ENCODE peak calls at places on chromosomes 16 and 17, in eight cellular contexts. D, V, F, Z, M, S, N and L are unnamed samples.

GRCh38 chr16:85417156-85417860 is 195.8 kb upstream of the GSE1 start:
- DNase-seq in N (no peak), Z (no peak), S (peak), F (no peak), V (peak), D (no peak), M (no peak), L (peak)

GRCh38 chr16:2715519-2715918 is 4.5 kb downstream of the PRSS27 start:
- DNase-seq in Z (peak), F (peak), N (peak), M (peak), D (no peak), V (no peak), S (no peak), L (peak)

GRCh38 chr17:39264119-39264518 is 38.4 kb upstream of the STAC2 start:
- DNase-seq in D (no peak), V (no peak), N (no peak), M (no peak), F (no peak), S (no peak), Z (peak), L (no peak)

GRCh38 chr17:44628234-44629188 is 27.8 kb upstream of the MEIOC start:
- DNase-seq in F (no peak), S (no peak), V (no peak), Z (no peak), N (peak), M (no peak), D (no peak), L (peak)

GRCh38 chr16:84710686-84711085 is 10.9 kb downstream of the USP10 start:
- DNase-seq in F (no peak), N (no peak), S (no peak), M (no peak), D (no peak), V (no peak), Z (no peak), L (no peak)

GRCh38 chr16:67779256-67780014 is 26.9 kb downstream of the RANBP10 start:
- DNase-seq in V (no peak), D (no peak), N (no peak), M (no peak), S (no peak), Z (no peak), F (no peak), L (no peak)

GRCh38 chr17:68658999-68659780 is 58.0 kb upstream of the FAM20A start:
- DNase-seq in S (no peak), N (no peak), V (no peak), Z (no peak), F (no peak), M (no peak), D (no peak), L (no peak)

GRCh38 chr17:57445772-57446472 is 189.6 kb downstream of the MSI2 start:
- DNase-seq in F (no peak), S (no peak), M (no peak), N (no peak), Z (no peak), D (no peak), V (no peak), L (no peak)

GRCh38 chr17:79874329-79874981 is 35.2 kb upstream of the CBX4 start:
- DNase-seq in N (peak), Z (peak), F (no peak), M (no peak), D (no peak), V (no peak), S (no peak), L (no peak)

GRCh38 chr16:78286076-78286475 is 186.6 kb downstream of the WWOX start:
- DNase-seq in S (no peak), N (no peak), F (no peak), M (no peak), Z (no peak), D (no peak), V (no peak), L (no peak)

GRCh38 chr16:56682703-56683397 is 580 bp downstream of the MT1X start:
- DNase-seq in F (no peak), V (no peak), D (no peak), S (no peak), Z (no peak), M (no peak), N (no peak), L (no peak)

GRCh38 chr17:1462164-1463112 is 6.4 kb upstream of the CRK start:
- DNase-seq in V (no peak), D (no peak), Z (no peak), M (peak), F (no peak), S (no peak), N (no peak), L (no peak)

GRCh38 chr16:84144301-84144858 is 597 bp downstream of the HSDL1 start:
- DNase-seq in S (peak), V (no peak), F (no peak), N (peak), Z (peak), M (peak), D (no peak), L (peak)

GRCh38 chr17:76421054-76421427 is 31.9 kb downstream of the UBE2O start:
- DNase-seq in V (no peak), M (no peak), F (peak), Z (no peak), S (no peak), N (no peak), D (no peak), L (no peak)

GRCh38 chr16:21339927-21340326 is 61.8 kb upstream of the CRYM start:
- DNase-seq in M (no peak), S (no peak), F (no peak), V (no peak), N (no peak), D (no peak), Z (no peak), L (no peak)

GRCh38 chr16:80947708-80948615 is 58.7 kb downstream of the CMC2 start:
- DNase-seq in M (no peak), D (no peak), S (no peak), N (no peak), F (no peak), Z (peak), V (no peak), L (no peak)

GRCh38 chr17:82410014-82410716 is 8.0 kb upstream of the HEXD start:
- DNase-seq in D (no peak), Z (no peak), S (no peak), N (no peak), V (no peak), M (no peak), F (no peak), L (no peak)

GRCh38 chr17:67602974-67603373 is 114.8 kb upstream of the NOL11 start:
- DNase-seq in D (peak), V (no peak), N (peak), Z (peak), M (peak), S (peak), F (peak), L (no peak)

GRCh38 chr17:74833501-74834361 is 26.0 kb downstream of the GRIN2C start:
- DNase-seq in N (peak), Z (peak), D (no peak), V (no peak), F (peak), M (no peak), S (peak), L (peak)

GRCh38 chr17:2975469-2975958 is 87.9 kb downstream of the OR1D5 start:
- DNase-seq in F (no peak), M (peak), D (no peak), V (peak), N (no peak), Z (no peak), S (peak), L (no peak)

GRCh38 chr17:65231662-65232335 is 94.6 kb downstream of the RGS9 start:
- DNase-seq in M (peak), S (no peak), D (peak), N (peak), V (no peak), Z (peak), F (peak), L (peak)

GRCh38 chr17:81825841-81826471 is 7.1 kb downstream of the MCRIP1 start:
- DNase-seq in V (no peak), F (no peak), M (no peak), S (no peak), N (no peak), Z (no peak), D (no peak), L (no peak)

GRCh38 chr16:56409195-56409594 is 16.1 kb downstream of the AMFR start:
- DNase-seq in F (peak), M (no peak), D (peak), Z (peak), V (no peak), N (no peak), S (no peak), L (no peak)

GRCh38 chr17:44556114-44556853 is 1.0 kb upstream of the FZD2 start:
- DNase-seq in Z (peak), N (peak), D (no peak), V (peak), M (peak), S (no peak), F (peak), L (peak)

GRCh38 chr17:40290629-40291296 is 3.1 kb downstream of the CDC6 start:
- DNase-seq in S (peak), V (no peak), N (no peak), Z (peak), F (peak), M (peak), D (peak), L (no peak)

GRCh38 chr16:24653725-24654124 is 75.7 kb upstream of the TNRC6A start:
- DNase-seq in S (no peak), F (no peak), Z (no peak), V (no peak), N (no peak), D (no peak), M (no peak), L (no peak)
- TF ChIP-seq CTCF in S (no peak), F (no peak), Z (no peak), V (no peak), N (no peak), D (no peak), M (no peak), L (no peak)

GRCh38 chr16:3983081-3983520 is 102.6 kb upstream of the CREBBP start:
- DNase-seq in M (peak), S (no peak), N (peak), D (no peak), F (peak), V (peak), Z (peak), L (peak)
- TF ChIP-seq CTCF in M (no peak), S (no peak), N (peak), D (peak), F (peak), V (peak), Z (peak), L (peak)

DNA sequence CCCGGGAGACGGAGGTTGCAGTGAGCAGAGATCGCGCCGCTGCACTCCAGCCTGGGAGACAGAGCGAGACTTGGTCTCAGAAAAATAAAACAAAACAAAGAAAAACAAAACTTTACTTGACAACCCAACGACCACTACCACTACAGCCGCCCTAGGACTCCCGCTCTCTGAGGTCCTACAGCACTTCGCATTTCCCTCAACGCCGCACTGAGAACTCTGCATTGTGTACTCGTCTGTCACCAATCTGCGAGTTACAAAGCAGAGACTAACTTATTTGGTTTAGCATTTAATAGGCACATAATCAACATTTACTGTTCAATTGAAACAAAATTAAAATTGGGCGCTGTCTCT is 479 bp upstream of the ZNF207 start:
- DNase-seq in M (no peak), V (no peak), S (no peak), N (no peak), Z (peak), D (no peak), F (no peak), L (no peak)
- TF ChIP-seq CTCF in M (no peak), V (no peak), S (no peak), N (no peak), Z (no peak), D (no peak), F (no peak), L (no peak)

GRCh38 chr17:41775394-41776226 is 10.9 kb downstream of the JUP start:
- DNase-seq in S (no peak), N (no peak), V (no peak), F (no peak), M (no peak), Z (peak), D (no peak), L (no peak)

GRCh38 chr17:41777579-41778188 is 8.8 kb downstream of the JUP start:
- DNase-seq in D (peak), M (peak), S (no peak), V (peak), N (no peak), F (peak), Z (peak), L (no peak)

GRCh38 chr17:41773731-41774193 is 12.7 kb downstream of the JUP start:
- DNase-seq in D (no peak), S (no peak), Z (peak), V (no peak), N (no peak), F (no peak), M (no peak), L (no peak)

GRCh38 chr17:41779954-41780353 is 6.6 kb downstream of the JUP start:
- DNase-seq in D (no peak), V (no peak), M (no peak), N (no peak), S (no peak), F (no peak), Z (no peak), L (no peak)

GRCh38 chr17:41777157-41777578 is 9.3 kb downstream of the JUP start:
- DNase-seq in Z (peak), N (no peak), D (no peak), V (peak), M (peak), F (no peak), S (no peak), L (peak)
- TF ChIP-seq CTCF in Z (peak), N (no peak), D (peak), V (no peak), M (no peak), F (no peak), S (no peak), L (no peak)

GRCh38 chr16:24577167-24577566 is 37.8 kb downstream of the RBBP6 start:
- DNase-seq in N (no peak), Z (peak), F (peak), S (no peak), D (no peak), V (no peak), M (no peak), L (no peak)

GRCh38 chr16:24583494-24583893 is 44.1 kb downstream of the RBBP6 start:
- DNase-seq in F (no peak), N (no peak), D (no peak), V (no peak), M (no peak), Z (no peak), S (no peak), L (no peak)

GRCh38 chr16:24580665-24581064 is 41.3 kb downstream of the RBBP6 start:
- DNase-seq in N (peak), S (no peak), Z (peak), M (no peak), F (peak), D (peak), V (no peak), L (no peak)
- TF ChIP-seq CTCF in N (peak), S (no peak), Z (peak), M (no peak), F (peak), D (peak), V (no peak), L (no peak)

DNA sequence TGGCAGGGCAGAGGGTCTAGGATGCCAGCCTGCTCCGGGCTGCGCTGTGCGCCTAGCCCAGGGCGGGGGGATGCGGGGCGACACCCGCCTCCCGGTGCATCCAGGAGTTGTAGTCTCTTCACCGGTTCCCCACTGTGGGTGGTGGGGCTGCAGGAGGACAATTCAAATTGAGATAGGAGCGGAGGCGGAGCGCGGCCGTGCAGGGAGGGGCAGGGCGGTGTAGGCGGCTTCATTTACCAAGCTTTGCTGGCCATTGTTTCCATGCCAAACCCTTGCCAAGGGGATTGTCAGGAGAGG is 2047.4 kb downstream of the TP53TG3F start:
- DNase-seq in N (no peak), V (no peak), M (no peak), D (no peak), Z (no peak), F (no peak), S (no peak), L (no peak)
- TF ChIP-seq CTCF in N (no peak), V (no peak), M (no peak), D (no peak), Z (no peak), F (no peak), S (no peak), L (no peak)